ENCODE peak calls at places on chromosomes 3 and 15, in eight cellular contexts. One of them, this sample, is unnamed.

GRCh38 chr15:36860792-36861191 is 239.6 kb downstream of the MEIS2 start:
- DNase-seq in GM12878: no peak
- DNase-seq in K562: no peak
- DNase-seq in A549: no peak
- DNase-seq in HepG2: no peak
- DNase-seq in transverse colon: no peak
- DNase-seq in stomach: no peak
- DNase-seq in suprapubic skin: no peak
- DNase-seq in this sample: no peak

GRCh38 chr3:25783661-25784512 is 644 bp upstream of the NGLY1 start:
- DNase-seq in GM12878: no peak
- DNase-seq in K562: peak; percentile 34
- DNase-seq in A549: peak; percentile 62
- DNase-seq in HepG2: peak; percentile 30
- DNase-seq in transverse colon: no peak
- DNase-seq in stomach: peak; percentile 57
- DNase-seq in suprapubic skin: peak; percentile 82
- DNase-seq in this sample: no peak

GRCh38 chr3:141191097-141191749 is 40.4 kb upstream of the PXYLP1 start:
- DNase-seq in GM12878: no peak
- DNase-seq in K562: no peak
- DNase-seq in A549: no peak
- DNase-seq in HepG2: no peak
- DNase-seq in transverse colon: no peak
- DNase-seq in stomach: no peak
- DNase-seq in suprapubic skin: no peak
- DNase-seq in this sample: no peak

GRCh38 chr15:51128701-51129100 is 34.0 kb upstream of the TNFAIP8L3 start:
- DNase-seq in GM12878: no peak
- DNase-seq in K562: no peak
- DNase-seq in A549: no peak
- DNase-seq in HepG2: no peak
- DNase-seq in transverse colon: no peak
- DNase-seq in stomach: no peak
- DNase-seq in suprapubic skin: no peak
- DNase-seq in this sample: no peak

GRCh38 chr3:133408961-133409360 is 9.1 kb downstream of the BFSP2 start:
- DNase-seq in GM12878: no peak
- DNase-seq in K562: no peak
- DNase-seq in A549: no peak
- DNase-seq in HepG2: no peak
- DNase-seq in transverse colon: no peak
- DNase-seq in stomach: no peak
- DNase-seq in suprapubic skin: no peak
- DNase-seq in this sample: no peak

GRCh38 chr3:119395923-119396358 is 67.5 kb downstream of the TMEM39A start:
- DNase-seq in GM12878: peak; percentile 82
- DNase-seq in K562: no peak
- DNase-seq in A549: no peak
- DNase-seq in HepG2: no peak
- DNase-seq in transverse colon: no peak
- DNase-seq in stomach: no peak
- DNase-seq in suprapubic skin: no peak
- DNase-seq in this sample: no peak

GRCh38 chr3:35946857-35947514 is 307.7 kb downstream of the ARPP21 start:
- DNase-seq in GM12878: no peak
- DNase-seq in K562: no peak
- DNase-seq in A549: no peak
- DNase-seq in HepG2: no peak
- DNase-seq in transverse colon: peak; percentile 23
- DNase-seq in stomach: no peak
- DNase-seq in suprapubic skin: no peak
- DNase-seq in this sample: no peak

GRCh38 chr3:71064976-71065763 is 518.4 kb downstream of the FOXP1 start:
- DNase-seq in GM12878: no peak
- DNase-seq in K562: peak; percentile 81
- DNase-seq in A549: peak; percentile 36
- DNase-seq in HepG2: peak; percentile 45
- DNase-seq in transverse colon: peak; percentile 66
- DNase-seq in stomach: peak; percentile 68
- DNase-seq in suprapubic skin: peak; percentile 81
- DNase-seq in this sample: peak; percentile 81

GRCh38 chr15:59329091-59329490 is 43.6 kb downstream of the MYO1E start:
- DNase-seq in GM12878: no peak
- DNase-seq in K562: no peak
- DNase-seq in A549: no peak
- DNase-seq in HepG2: no peak
- DNase-seq in transverse colon: no peak
- DNase-seq in stomach: no peak
- DNase-seq in suprapubic skin: no peak
- DNase-seq in this sample: no peak

GRCh38 chr3:13217736-13218540 is 144.7 kb upstream of the IQSEC1 start:
- DNase-seq in GM12878: no peak
- DNase-seq in K562: no peak
- DNase-seq in A549: peak; percentile 85
- DNase-seq in HepG2: peak; percentile 50
- DNase-seq in transverse colon: no peak
- DNase-seq in stomach: no peak
- DNase-seq in suprapubic skin: no peak
- DNase-seq in this sample: no peak

GRCh38 chr3:52495096-52495495 is at the start of gene STAB1:
- DNase-seq in GM12878: no peak
- DNase-seq in K562: no peak
- DNase-seq in A549: no peak
- DNase-seq in HepG2: no peak
- DNase-seq in transverse colon: no peak
- DNase-seq in stomach: no peak
- DNase-seq in suprapubic skin: no peak
- DNase-seq in this sample: peak; percentile 62

GRCh38 chr15:75215107-75216004 is 13.7 kb downstream of the C15orf39 start:
- DNase-seq in GM12878: no peak
- DNase-seq in K562: no peak
- DNase-seq in A549: no peak
- DNase-seq in HepG2: no peak
- DNase-seq in transverse colon: no peak
- DNase-seq in stomach: no peak
- DNase-seq in suprapubic skin: no peak
- DNase-seq in this sample: no peak

GRCh38 chr3:72185549-72186484 is 400.9 kb upstream of the PROK2 start:
- DNase-seq in GM12878: no peak
- DNase-seq in K562: peak; percentile 67
- DNase-seq in A549: no peak
- DNase-seq in HepG2: peak; percentile 7
- DNase-seq in transverse colon: no peak
- DNase-seq in stomach: no peak
- DNase-seq in suprapubic skin: no peak
- DNase-seq in this sample: no peak

GRCh38 chr3:187737401-187738088 is 7.7 kb downstream of the BCL6 start:
- DNase-seq in GM12878: no peak
- DNase-seq in K562: peak; percentile 42
- DNase-seq in A549: no peak
- DNase-seq in HepG2: no peak
- DNase-seq in transverse colon: peak; percentile 77
- DNase-seq in stomach: peak; percentile 80
- DNase-seq in suprapubic skin: peak; percentile 88
- DNase-seq in this sample: peak; percentile 79

GRCh38 chr3:154242766-154243165 is 81.5 kb downstream of the DHX36 start:
- DNase-seq in GM12878: no peak
- DNase-seq in K562: no peak
- DNase-seq in A549: no peak
- DNase-seq in HepG2: no peak
- DNase-seq in transverse colon: no peak
- DNase-seq in stomach: no peak
- DNase-seq in suprapubic skin: no peak
- DNase-seq in this sample: no peak

GRCh38 chr3:128483657-128484403 is 9.2 kb downstream of the GATA2 start:
- DNase-seq in GM12878: no peak
- DNase-seq in K562: no peak
- DNase-seq in A549: no peak
- DNase-seq in HepG2: no peak
- DNase-seq in transverse colon: no peak
- DNase-seq in stomach: no peak
- DNase-seq in suprapubic skin: no peak
- DNase-seq in this sample: no peak

DNA sequence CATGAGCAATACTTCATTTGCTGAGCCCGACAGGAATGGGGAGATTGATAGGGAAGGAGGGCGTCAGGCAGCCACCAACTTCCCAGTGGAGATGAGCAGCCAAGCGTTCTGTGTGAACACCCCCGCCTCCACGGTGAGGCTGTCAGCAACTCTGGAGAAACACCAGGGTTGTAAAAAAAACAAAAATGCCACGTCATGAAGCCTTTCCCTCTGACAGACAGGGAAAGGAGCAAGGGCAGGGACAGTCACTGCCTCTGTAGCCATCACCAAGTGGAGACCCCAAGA is 36.7 kb downstream of the TLE3 start:
- DNase-seq in GM12878: no peak
- DNase-seq in K562: no peak
- DNase-seq in A549: no peak
- DNase-seq in HepG2: no peak
- DNase-seq in transverse colon: no peak
- DNase-seq in stomach: no peak
- DNase-seq in suprapubic skin: no peak
- DNase-seq in this sample: no peak
- TF ChIP-seq EP300 in GM12878: no peak
- TF ChIP-seq EP300 in K562: no peak
- TF ChIP-seq EP300 in A549: no peak
- TF ChIP-seq EP300 in HepG2: no peak
- TF ChIP-seq EP300 in transverse colon: no peak
- TF ChIP-seq EP300 in stomach: no peak
- TF ChIP-seq EP300 in suprapubic skin: no peak
- TF ChIP-seq EP300 in this sample: no peak

DNA sequence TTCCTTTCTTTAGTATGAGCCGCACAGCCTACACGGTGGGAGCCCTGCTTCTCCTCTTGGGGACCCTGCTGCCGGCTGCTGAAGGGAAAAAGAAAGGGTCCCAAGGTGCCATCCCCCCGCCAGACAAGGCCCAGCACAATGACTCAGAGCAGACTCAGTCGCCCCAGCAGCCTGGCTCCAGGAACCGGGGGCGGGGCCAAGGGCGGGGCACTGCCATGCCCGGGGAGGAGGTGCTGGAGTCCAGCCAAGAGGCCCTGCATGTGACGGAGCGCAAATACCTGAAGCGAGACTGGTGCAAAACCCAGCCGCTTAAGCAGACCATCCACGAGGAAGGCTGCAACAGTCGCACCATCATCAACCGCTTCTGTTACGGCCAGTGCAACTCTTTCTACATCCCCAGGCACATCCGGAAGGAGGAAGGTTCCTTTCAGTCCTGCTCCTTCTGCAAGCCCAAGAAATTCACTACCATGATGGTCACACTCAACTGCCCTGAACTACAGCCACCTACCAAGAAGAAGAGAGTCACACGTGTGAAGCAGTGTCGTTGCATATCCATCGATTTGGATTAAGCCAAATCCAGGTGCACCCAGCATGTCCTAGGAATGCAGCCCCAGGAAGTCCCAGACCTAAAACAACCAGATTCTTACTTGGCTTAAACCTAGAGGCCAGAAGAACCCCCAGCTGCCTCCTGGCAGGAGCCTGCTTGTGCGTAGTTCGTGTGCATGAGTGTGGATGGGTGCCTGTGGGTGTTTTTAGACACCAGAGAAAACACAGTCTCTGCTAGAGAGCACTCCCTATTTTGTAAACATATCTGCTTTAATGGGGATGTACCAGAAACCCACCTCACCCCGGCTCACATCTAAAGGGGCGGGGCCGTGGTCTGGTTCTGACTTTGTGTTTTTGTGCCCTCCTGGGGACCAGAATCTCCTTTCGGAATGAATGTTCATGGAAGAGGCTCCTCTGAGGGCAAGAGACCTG is 13.2 kb downstream of the GREM1 start:
- DNase-seq in GM12878: no peak
- DNase-seq in K562: peak; percentile 70
- DNase-seq in A549: no peak
- DNase-seq in HepG2: peak; percentile 47
- DNase-seq in transverse colon: peak; percentile 89
- DNase-seq in stomach: peak; percentile 94
- DNase-seq in suprapubic skin: no peak
- DNase-seq in this sample: no peak
- TF ChIP-seq POLR2A in GM12878: no peak
- TF ChIP-seq POLR2A in K562: no peak
- TF ChIP-seq POLR2A in A549: no peak
- TF ChIP-seq POLR2A in HepG2: no peak
- TF ChIP-seq POLR2A in transverse colon: no peak
- TF ChIP-seq POLR2A in stomach: no peak
- TF ChIP-seq POLR2A in suprapubic skin: no peak
- TF ChIP-seq POLR2A in this sample: no peak

DNA sequence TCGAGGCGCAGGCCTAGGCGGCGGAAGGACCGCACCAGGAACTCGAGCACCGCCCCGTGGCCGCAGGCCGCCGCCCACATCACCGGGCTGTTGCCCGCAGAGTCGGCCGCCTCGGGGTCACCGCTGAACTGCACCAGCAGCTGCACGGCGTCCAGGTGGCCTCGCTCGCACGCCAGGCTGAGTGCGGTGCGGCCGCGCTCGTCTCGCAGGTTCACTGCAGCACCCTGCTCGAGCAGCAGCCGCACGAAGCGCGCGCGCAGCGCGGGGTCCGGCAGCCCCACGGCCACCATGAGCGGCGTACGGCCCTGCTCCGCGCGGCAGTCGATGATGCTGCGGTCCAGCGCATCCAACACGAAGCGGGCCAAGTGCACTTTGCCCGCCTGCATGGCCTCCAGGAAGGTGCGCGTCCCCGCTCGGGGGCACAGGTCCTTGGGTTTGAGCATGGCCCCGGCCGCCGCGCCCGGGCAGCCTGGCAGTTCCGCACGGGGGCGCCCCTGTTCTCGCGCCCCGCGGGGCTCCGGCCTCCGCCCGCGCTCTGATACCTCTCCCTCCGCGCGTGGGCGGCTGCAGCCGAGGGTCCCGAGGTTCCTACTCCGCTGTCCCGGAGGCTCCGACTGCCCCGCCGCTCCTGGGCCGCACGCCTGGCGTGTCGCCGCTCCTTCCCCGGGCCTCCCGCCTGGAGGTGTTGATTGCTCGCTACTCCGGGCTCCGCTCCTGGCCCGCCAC is 557 bp downstream of the ANKRD63 start:
- DNase-seq in GM12878: no peak
- DNase-seq in K562: peak; percentile 81
- DNase-seq in A549: peak; percentile 63
- DNase-seq in HepG2: peak; percentile 30
- DNase-seq in transverse colon: peak; percentile 50
- DNase-seq in stomach: peak; percentile 56
- DNase-seq in suprapubic skin: no peak
- DNase-seq in this sample: no peak
- TF ChIP-seq EP300 in GM12878: no peak
- TF ChIP-seq EP300 in K562: no peak
- TF ChIP-seq EP300 in A549: no peak
- TF ChIP-seq EP300 in HepG2: no peak
- TF ChIP-seq EP300 in transverse colon: no peak
- TF ChIP-seq EP300 in stomach: no peak
- TF ChIP-seq EP300 in suprapubic skin: no peak
- TF ChIP-seq EP300 in this sample: no peak

DNA sequence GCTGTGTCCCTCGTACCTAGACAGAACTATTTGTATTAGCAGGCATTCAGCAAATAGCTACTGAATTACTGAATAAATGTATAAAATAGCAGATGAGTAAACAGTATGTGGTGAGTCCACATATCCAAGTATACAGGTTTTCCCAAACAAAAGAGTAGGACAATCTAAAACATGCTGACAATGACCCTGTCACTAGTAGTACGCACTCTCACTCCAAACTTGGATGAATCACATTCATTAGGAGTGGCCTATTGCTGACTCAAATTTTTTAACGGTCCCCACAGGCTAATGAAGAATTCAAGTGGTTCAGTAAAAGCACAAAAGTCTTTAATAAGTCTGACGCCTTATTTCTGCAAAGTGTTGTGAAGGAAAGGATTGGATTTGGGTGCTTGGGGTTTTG is 449.3 kb upstream of the THBS1 start:
- DNase-seq in GM12878: no peak
- DNase-seq in K562: no peak
- DNase-seq in A549: no peak
- DNase-seq in HepG2: no peak
- DNase-seq in transverse colon: no peak
- DNase-seq in stomach: no peak
- DNase-seq in suprapubic skin: no peak
- DNase-seq in this sample: no peak
- TF ChIP-seq POLR2A in GM12878: no peak
- TF ChIP-seq POLR2A in K562: no peak
- TF ChIP-seq POLR2A in A549: no peak
- TF ChIP-seq POLR2A in HepG2: no peak
- TF ChIP-seq POLR2A in transverse colon: no peak
- TF ChIP-seq POLR2A in stomach: no peak
- TF ChIP-seq POLR2A in suprapubic skin: no peak
- TF ChIP-seq POLR2A in this sample: no peak